ENCODE peak calls at places on chromosomes 11 and 22, in six cellular contexts. L is right lobe of liver, G is transverse colon, D is A549, A is ovary, E is neural progenitor cell. U is an unnamed sample.

GRCh38 chr11:120079750-120080610 is 57.9 kb downstream of the TRIM29 start:
- DNase-seq in L (no peak), G (no peak), D (no peak), A (no peak), E (no peak), U (no peak)

GRCh38 chr11:36509265-36509664 is 807 bp downstream of the TRAF6 start:
- DNase-seq in L (no peak), G (no peak), D (no peak), A (no peak), E (peak; percentile 69), U (no peak)

GRCh38 chr11:22304337-22304961 is 33.7 kb upstream of the SLC17A6 start:
- DNase-seq in L (no peak), G (no peak), D (peak; percentile 52), A (no peak), E (peak; percentile 55), U (no peak)

GRCh38 chr11:85680897-85681296 is 5.1 kb downstream of the CCDC89 start:
- DNase-seq in L (no peak), G (no peak), D (no peak), A (no peak), E (no peak), U (no peak)

GRCh38 chr11:34904421-34904950 is 11.7 kb downstream of the APIP start:
- DNase-seq in L (no peak), G (no peak), D (no peak), A (no peak), E (no peak), U (no peak)

GRCh38 chr11:120546312-120547205 is 35.0 kb downstream of the GRIK4 start:
- DNase-seq in L (no peak), G (peak; percentile 24), D (peak; percentile 17), A (peak; percentile 88), E (peak; percentile 51), U (no peak)

GRCh38 chr11:1081601-1082311 is 7.1 kb downstream of the MUC2 start:
- DNase-seq in L (peak; percentile 48), G (no peak), D (no peak), A (peak; percentile 4), E (no peak), U (peak; percentile 46)

GRCh38 chr11:128551641-128552335 is 35.6 kb downstream of the ETS1 start:
- DNase-seq in L (no peak), G (no peak), D (no peak), A (no peak), E (no peak), U (no peak)

GRCh38 chr11:77287615-77288273 is 13.7 kb downstream of the GDPD4 start:
- DNase-seq in L (no peak), G (no peak), D (no peak), A (no peak), E (no peak), U (no peak)

GRCh38 chr22:27299181-27300085 is 502.1 kb downstream of the MN1 start:
- DNase-seq in L (no peak), G (no peak), D (no peak), A (peak; percentile 16), E (peak; percentile 22), U (no peak)

GRCh38 chr22:47340851-47341436 is 578.5 kb downstream of the TBC1D22A start:
- DNase-seq in L (no peak), G (no peak), D (no peak), A (no peak), E (no peak), U (no peak)

GRCh38 chr22:22368516-22368915 is 123.9 kb downstream of the VPREB1 start:
- DNase-seq in L (no peak), G (no peak), D (no peak), A (no peak), E (no peak), U (no peak)

GRCh38 chr11:70381872-70382842 is 16.2 kb upstream of the CTTN start:
- DNase-seq in L (no peak), G (no peak), D (peak; percentile 54), A (no peak), E (no peak), U (no peak)

GRCh38 chr11:88246680-88247079 is 71.4 kb upstream of the RAB38 start:
- DNase-seq in L (no peak), G (no peak), D (peak; percentile 10), A (no peak), E (no peak), U (no peak)

GRCh38 chr22:21972293-21972779 is 10.3 kb downstream of the TOP3B start:
- DNase-seq in L (no peak), G (peak; percentile 32), D (peak; percentile 14), A (no peak), E (peak; percentile 66), U (no peak)

GRCh38 chr11:118145285-118146227 is 7.1 kb downstream of the SCN4B start:
- DNase-seq in L (peak; percentile 92), G (peak; percentile 96), D (peak; percentile 67), A (peak; percentile 58), E (peak; percentile 92), U (peak; percentile 92)

GRCh38 chr11:86803136-86803535 is 2.8 kb downstream of the PRSS23 start:
- DNase-seq in L (no peak), G (no peak), D (no peak), A (no peak), E (no peak), U (no peak)

GRCh38 chr11:121608545-121609098 is 155.9 kb upstream of the SORL1-AS1 start:
- DNase-seq in L (no peak), G (no peak), D (no peak), A (no peak), E (no peak), U (no peak)

GRCh38 chr22:50086526-50086925 is 1.3 kb upstream of the MLC1 start:
- DNase-seq in L (no peak), G (no peak), D (no peak), A (no peak), E (no peak), U (no peak)

GRCh38 chr11:30533445-30533947 is 52.7 kb downstream of the MPPED2 start:
- DNase-seq in L (no peak), G (no peak), D (no peak), A (no peak), E (no peak), U (no peak)

GRCh38 chr11:123180574-123180973 is 14.5 kb downstream of the CLMP start:
- DNase-seq in L (no peak), G (no peak), D (no peak), A (no peak), E (no peak), U (no peak)

GRCh38 chr11:69773626-69774353 is 1.4 kb downstream of the FGF4 start:
- DNase-seq in L (no peak), G (no peak), D (no peak), A (no peak), E (peak; percentile 51), U (no peak)

GRCh38 chr11:130705670-130706421 is 210.4 kb downstream of the SNX19 start:
- DNase-seq in L (no peak), G (no peak), D (no peak), A (no peak), E (no peak), U (no peak)

GRCh38 chr11:59171508-59172322 is at the start of gene DTX4:
- DNase-seq in L (peak; percentile 95), G (peak; percentile 95), D (peak; percentile 90), A (peak; percentile 92), E (peak; percentile 97), U (peak; percentile 97)
- H3K27ac ChIP-seq in L (peak within 1 kb of the TSS; percentile 91), G (peak within 1 kb of the TSS; percentile 87), D (peak within 1 kb of the TSS; percentile 93), A (peak within 1 kb of the TSS; percentile 73), E (peak within 1 kb of the TSS; percentile 96), U (peak within 1 kb of the TSS; percentile 79)

DNA sequence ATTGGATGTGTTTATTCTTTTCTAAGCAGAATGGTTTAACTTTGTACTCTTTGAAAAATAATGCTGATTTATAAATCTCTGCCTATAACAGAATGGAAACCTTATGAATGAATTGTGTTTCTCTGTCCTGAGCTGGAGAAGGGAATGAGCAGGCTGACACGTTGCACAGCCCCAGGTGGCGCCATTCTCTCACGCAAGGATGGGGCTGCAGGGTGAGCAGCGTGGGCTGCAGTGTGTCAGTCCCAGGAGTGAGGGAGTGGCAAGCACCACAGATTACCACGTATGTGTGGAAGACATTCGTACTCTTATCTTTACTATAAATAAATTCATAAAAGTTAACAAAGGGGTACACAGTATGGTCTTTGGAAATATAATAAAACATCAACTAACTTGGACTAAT is 33.4 kb downstream of the FDX1 start:
- DNase-seq in L (no peak), G (peak; percentile 46), D (peak; percentile 41), A (no peak), E (peak; percentile 69), U (peak; percentile 61)
- TF ChIP-seq CTCF in L (peak; percentile 40), G (peak; percentile 45), D (peak; percentile 32), A (no peak), E (peak; percentile 75), U (peak; percentile 54)

DNA sequence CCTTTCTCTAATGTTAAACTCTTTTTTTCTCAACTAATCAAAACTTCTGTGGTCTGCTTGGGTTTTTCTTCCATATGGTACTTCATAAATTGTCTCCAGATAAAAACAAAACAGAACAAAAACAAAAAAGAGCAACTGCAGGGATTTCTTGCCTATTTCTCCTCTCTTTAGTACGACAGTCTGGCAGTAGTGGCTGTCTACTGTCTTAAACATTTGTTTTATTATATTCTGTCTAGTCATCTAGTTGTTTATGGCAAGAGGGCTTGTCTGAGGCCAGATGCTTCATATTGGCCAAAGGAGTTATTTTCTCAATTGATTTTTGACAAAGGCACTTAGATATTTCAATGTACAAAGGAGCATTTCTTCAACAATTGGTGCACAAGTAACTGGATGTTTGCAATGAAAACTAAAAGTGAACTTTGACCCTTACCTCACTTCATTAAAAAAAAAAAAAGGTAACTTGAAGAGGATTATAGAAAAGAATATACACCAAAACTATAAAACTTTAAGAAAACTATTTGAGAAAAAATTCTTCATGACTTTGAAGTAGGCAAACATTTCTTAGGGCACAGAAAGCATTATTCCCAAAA is 404.2 kb downstream of the LUZP2 start:
- DNase-seq in L (no peak), G (no peak), D (no peak), A (no peak), E (no peak), U (no peak)
- H3K4me1 ChIP-seq in L (peaks cover 17% of the 10 kb centered on the region), G (peaks cover 5% of the 10 kb centered on the region), D (no peaks in the 10 kb centered on the region), A (no peaks in the 10 kb centered on the region), E (no peaks in the 10 kb centered on the region), U (no peaks in the 10 kb centered on the region)

GRCh38 chr22:40504285-40505249 is 132.0 kb downstream of the MRTFA start:
- DNase-seq in L (no peak), G (no peak), D (no peak), A (no peak), E (no peak), U (no peak)

GRCh38 chr22:40502919-40503318 is 132.5 kb downstream of the SGSM3 start:
- DNase-seq in L (no peak), G (no peak), D (peak; percentile 54), A (no peak), E (no peak), U (no peak)

GRCh38 chr22:40499187-40499753 is 128.9 kb downstream of the SGSM3 start:
- DNase-seq in L (no peak), G (no peak), D (peak; percentile 89), A (peak; percentile 46), E (no peak), U (no peak)

DNA sequence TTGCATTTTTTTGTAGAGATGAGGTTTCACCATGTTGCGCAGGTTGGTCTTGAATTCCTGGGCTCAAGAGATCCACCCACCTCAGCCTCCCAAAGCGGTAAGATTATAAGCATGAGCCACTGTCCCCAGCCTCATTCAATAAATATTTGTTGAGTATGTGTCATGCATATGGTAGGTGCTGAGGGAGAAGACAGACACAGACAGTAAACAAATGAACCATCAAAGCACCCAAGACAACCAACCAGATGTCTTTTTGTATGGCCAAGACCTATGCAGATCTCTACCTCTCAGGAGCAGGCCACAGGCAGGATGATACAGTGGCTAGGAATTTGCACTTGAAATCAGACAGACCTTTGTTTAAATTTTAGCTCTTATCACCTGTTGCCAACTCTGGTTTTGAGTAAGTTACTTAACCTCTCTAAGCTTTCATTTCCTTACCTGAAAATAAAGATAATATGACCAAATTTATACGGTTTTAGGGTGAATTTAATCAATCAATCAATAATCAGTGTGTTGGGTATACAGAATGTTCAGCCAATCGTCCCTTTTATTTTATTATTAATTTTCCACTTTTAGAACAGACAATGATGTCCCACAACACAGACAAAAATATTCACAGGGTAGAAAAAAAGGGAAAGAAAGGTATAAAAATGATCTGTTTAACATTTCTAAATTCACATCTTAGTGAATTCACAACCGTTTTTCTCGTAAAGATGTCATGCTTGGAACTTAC is 128.2 kb downstream of the SGSM3 start:
- DNase-seq in L (no peak), G (no peak), D (peak; percentile 97), A (no peak), E (no peak), U (no peak)
- H3K27ac ChIP-seq in L (peak overlapping the region; percentile 37), G (peak overlapping the region; percentile 25), D (peak overlapping the region; percentile 100), A (no peak overlapping the region), E (no peak overlapping the region), U (peak overlapping the region; percentile 12)